ENCODE peak calls at places on chromosome 21, in five cellular contexts. H is fibroblast of mammary gland; Q is activated naive CD4-positive, alpha-beta T cell; U is SK-N-SH; X is KG1. C is an unnamed sample.

GRCh38 chr21:38323721-38324591 is 67.2 kb downstream of the KCNJ15 start:
- DNase-seq in X (no peak), Q (no peak), U (no peak), H (peak; percentile 100), C (no peak)

GRCh38 chr21:46007498-46007868 is 25.9 kb downstream of the COL6A1 start:
- DNase-seq in Q (no peak), X (no peak), H (no peak), U (no peak), C (no peak)

GRCh38 chr21:28237661-28238060 is 755.0 kb downstream of the LTN1 start:
- DNase-seq in H (no peak), U (no peak), X (no peak), Q (no peak), C (no peak)

GRCh38 chr21:38319781-38320180 is 63.0 kb downstream of the KCNJ15 start:
- DNase-seq in X (no peak), U (no peak), H (peak; percentile 82), Q (no peak), C (no peak)

GRCh38 chr21:31873696-31874599 is 1.1 kb downstream of the HUNK start:
- DNase-seq in X (no peak), Q (no peak), U (peak; percentile 91), H (no peak), C (peak; percentile 80)

GRCh38 chr21:23607782-23608181 is 1999.5 kb downstream of the MRPL39 start:
- DNase-seq in H (no peak), U (no peak), Q (no peak), X (no peak), C (no peak)

GRCh38 chr21:42062543-42063022 is 8.5 kb upstream of the UMODL1 start:
- DNase-seq in H (no peak), U (no peak), Q (peak; percentile 81), X (peak; percentile 24), C (no peak)

GRCh38 chr21:33122507-33122906 is 52.6 kb downstream of the OLIG1 start:
- DNase-seq in H (no peak), U (no peak), Q (no peak), X (no peak), C (no peak)

GRCh38 chr21:45994738-45995685 is 13.4 kb downstream of the COL6A1 start:
- DNase-seq in X (no peak), U (no peak), Q (no peak), H (no peak), C (no peak)

GRCh38 chr21:17613242-17613676 is 558 bp upstream of the BTG3 start:
- DNase-seq in H (peak; percentile 10), X (no peak), Q (no peak), U (no peak), C (no peak)

GRCh38 chr21:37522641-37523295 is 156.2 kb downstream of the DYRK1A start:
- DNase-seq in U (no peak), Q (no peak), X (no peak), H (no peak), C (no peak)

GRCh38 chr21:35697321-35697808 is 363.0 kb downstream of the SETD4 start:
- DNase-seq in U (no peak), Q (no peak), H (peak; percentile 52), X (peak; percentile 46), C (no peak)

GRCh38 chr21:42406201-42406601 is 2.5 kb downstream of the UBASH3A start:
- DNase-seq in X (no peak), Q (no peak), U (no peak), H (no peak), C (no peak)

GRCh38 chr21:17491716-17492414 is 21.0 kb upstream of the CXADR start:
- DNase-seq in Q (no peak), X (peak; percentile 15), H (peak; percentile 100), U (no peak), C (no peak)

GRCh38 chr21:43193088-43193650 is 24.4 kb downstream of the CRYAA start:
- DNase-seq in Q (no peak), H (no peak), X (no peak), U (no peak), C (no peak)

GRCh38 chr21:28761709-28762356 is 230.8 kb downstream of the LTN1 start:
- DNase-seq in Q (no peak), U (no peak), X (no peak), H (peak; percentile 44), C (no peak)

GRCh38 chr21:31559368-31560119 is 99.9 kb upstream of the SOD1 start:
- DNase-seq in Q (peak; percentile 83), X (peak; percentile 83), U (peak; percentile 96), H (peak; percentile 91), C (peak; percentile 98)

GRCh38 chr21:44892536-44893277 is 19.2 kb upstream of the PTTG1IP start:
- DNase-seq in Q (peak; percentile 69), H (peak; percentile 47), U (peak; percentile 86), X (peak; percentile 39), C (peak; percentile 75)

GRCh38 chr21:24514081-24514733 is 1093.1 kb downstream of the MRPL39 start:
- DNase-seq in X (peak; percentile 10), Q (no peak), U (peak; percentile 16), H (no peak), C (no peak)

GRCh38 chr21:36446296-36446695 is 33.6 kb downstream of the CLDN14 start:
- DNase-seq in Q (no peak), U (no peak), H (peak; percentile 13), X (no peak), C (no peak)

GRCh38 chr21:45357436-45358260 is 47.3 kb upstream of the COL18A1 start:
- DNase-seq in Q (no peak), U (no peak), X (no peak), H (peak; percentile 49), C (no peak)

GRCh38 chr21:44427241-44428120 is 27.8 kb upstream of the LRRC3 start:
- DNase-seq in Q (no peak), X (no peak), H (no peak), U (no peak), C (no peak)

GRCh38 chr21:45972353-45972715 is 9.2 kb upstream of the COL6A1 start:
- DNase-seq in H (no peak), X (no peak), Q (no peak), U (peak; percentile 51), C (no peak)

GRCh38 chr21:35968564-35968963 is 91.8 kb downstream of the SETD4 start:
- DNase-seq in X (no peak), U (no peak), H (no peak), Q (no peak), C (no peak)

GRCh38 chr21:38825269-38825668 is 19.5 kb downstream of the ETS2 start:
- DNase-seq in X (no peak), Q (no peak), H (no peak), U (no peak), C (no peak)

GRCh38 chr21:34364921-34365320 is 1.1 kb downstream of the KCNE2 start:
- DNase-seq in H (no peak), U (no peak), Q (no peak), X (no peak), C (no peak)

GRCh38 chr21:26169611-26170470 is 729 bp downstream of the APP start:
- DNase-seq in U (peak; percentile 83), Q (peak; percentile 22), H (peak; percentile 68), X (peak; percentile 59), C (peak; percentile 66)

GRCh38 chr21:30629173-30629572 is 5.8 kb upstream of the KRTAP20-2 start:
- DNase-seq in Q (no peak), H (no peak), X (no peak), U (no peak), C (no peak)

GRCh38 chr21:25283720-25284119 is 323.6 kb downstream of the MRPL39 start:
- DNase-seq in X (no peak), Q (no peak), H (peak; percentile 68), U (no peak), C (peak; percentile 25)

GRCh38 chr21:29423521-29423920 is 124.8 kb downstream of the BACH1 start:
- DNase-seq in U (no peak), H (no peak), Q (no peak), X (no peak), C (no peak)

GRCh38 chr21:37062592-37062933 is 10.3 kb downstream of the PIGP start:
- DNase-seq in U (no peak), H (no peak), Q (no peak), X (no peak), C (no peak)

GRCh38 chr21:44637018-44637850 is at the start of gene KRTAP10-10:
- DNase-seq in Q (no peak), X (no peak), U (no peak), H (no peak), C (no peak)

GRCh38 chr21:46459024-46459355 is 299 bp downstream of the DIP2A start:
- DNase-seq in Q (no peak), H (no peak), U (no peak), X (no peak), C (no peak)

GRCh38 chr21:27532081-27532480 is 565.2 kb upstream of the ADAMTS5 start:
- DNase-seq in H (peak; percentile 35), Q (no peak), X (no peak), U (no peak), C (no peak)

GRCh38 chr21:36113647-36114428 is 21.0 kb upstream of the CBR3 start:
- DNase-seq in X (no peak), H (no peak), Q (peak; percentile 23), U (no peak), C (no peak)

GRCh38 chr21:26194326-26194725 is 23.8 kb upstream of the APP start:
- DNase-seq in H (no peak), X (no peak), U (no peak), Q (no peak), C (no peak)

GRCh38 chr21:33541756-33542639 is at the start of gene GART:
- DNase-seq in U (peak; percentile 88), H (peak; percentile 63), X (peak; percentile 56), Q (peak; percentile 71), C (peak; percentile 93)

C was measured in BE2C.